ENCODE peak calls at places on chromosome 19, in six cellular contexts. W is left ventricle myocardium inferior, X is dorsolateral prefrontal cortex, D is mesenchymal stem cell, P is psoas muscle, E is lower leg skin. L is an unnamed sample.

GRCh38 chr19:39157275-39157996 is 31.9 kb downstream of the PAK4 start:
- DNase-seq in W (no peak), X (no peak), D (peak), P (no peak), E (no peak), L (no peak)

GRCh38 chr19:33750587-33751385 is 45.9 kb upstream of the KCTD15 start:
- DNase-seq in W (no peak), X (no peak), D (no peak), P (no peak), E (no peak), L (no peak)

GRCh38 chr19:8244442-8244841 is 35.3 kb downstream of the CERS4 start:
- DNase-seq in W (no peak), X (no peak), D (no peak), P (no peak), E (no peak), L (no peak)

GRCh38 chr19:41597600-41598041 is 21.7 kb downstream of the CEACAM21 start:
- DNase-seq in W (peak), X (peak), D (peak), P (no peak), E (peak), L (peak)

GRCh38 chr19:43639507-43640423 is at the start of gene CADM4:
- DNase-seq in W (peak), X (no peak), D (no peak), P (peak), E (no peak), L (peak)

GRCh38 chr19:12774588-12775555 is at the start of gene HOOK2:
- DNase-seq in W (no peak), X (no peak), D (no peak), P (no peak), E (peak), L (no peak)

GRCh38 chr19:4068058-4068966 is 1.6 kb upstream of the ZBTB7A start:
- DNase-seq in W (no peak), X (no peak), D (no peak), P (peak), E (no peak), L (no peak)

GRCh38 chr19:33405491-33406461 is 32.3 kb downstream of the CEBPG start:
- DNase-seq in W (peak), X (no peak), D (no peak), P (peak), E (no peak), L (no peak)

GRCh38 chr19:40804783-40805242 is 5.8 kb downstream of the EGLN2 start:
- DNase-seq in W (no peak), X (no peak), D (no peak), P (no peak), E (no peak), L (no peak)

GRCh38 chr19:18294467-18294864 is 13.0 kb upstream of the JUND start:
- DNase-seq in W (no peak), X (peak), D (no peak), P (peak), E (peak), L (peak)

GRCh38 chr19:41999071-41999877 is 5.2 kb upstream of the ATP1A3 start:
- DNase-seq in W (no peak), X (no peak), D (no peak), P (no peak), E (no peak), L (no peak)

GRCh38 chr19:5877427-5877826 is 7.1 kb upstream of the FUT5 start:
- DNase-seq in W (no peak), X (no peak), D (no peak), P (no peak), E (no peak), L (no peak)

GRCh38 chr19:44345969-44346368 is 10.5 kb downstream of the ZNF112 start:
- DNase-seq in W (no peak), X (peak), D (no peak), P (no peak), E (no peak), L (no peak)

GRCh38 chr19:19345970-19346369 is 25.3 kb downstream of the MAU2 start:
- DNase-seq in W (no peak), X (no peak), D (no peak), P (no peak), E (no peak), L (no peak)

GRCh38 chr19:54464044-54464623 is 556 bp upstream of the LENG9 start:
- DNase-seq in W (peak), X (peak), D (peak), P (peak), E (peak), L (peak)

GRCh38 chr19:19305066-19305465 is 15.2 kb downstream of the SUGP1 start:
- DNase-seq in W (no peak), X (no peak), D (no peak), P (no peak), E (no peak), L (no peak)

GRCh38 chr19:22545751-22546150 is 88.4 kb upstream of the ZNF492 start:
- DNase-seq in W (peak), X (peak), D (no peak), P (no peak), E (no peak), L (no peak)

GRCh38 chr19:46764817-46765291 is 18.6 kb upstream of the STRN4 start:
- DNase-seq in W (no peak), X (no peak), D (no peak), P (no peak), E (no peak), L (no peak)

GRCh38 chr19:33408538-33408937 is 35.0 kb downstream of the CEBPG start:
- DNase-seq in W (no peak), X (no peak), D (no peak), P (peak), E (no peak), L (no peak)

GRCh38 chr19:3818918-3819317 is 32.7 kb upstream of the MATK start:
- DNase-seq in W (no peak), X (no peak), D (no peak), P (no peak), E (no peak), L (no peak)

GRCh38 chr19:6489278-6490061 is 7.9 kb upstream of the DENND1C start:
- DNase-seq in W (no peak), X (no peak), D (no peak), P (no peak), E (no peak), L (no peak)

GRCh38 chr19:33684550-33685303 is 63.0 kb downstream of the CHST8 start:
- DNase-seq in W (no peak), X (no peak), D (no peak), P (no peak), E (no peak), L (no peak)

GRCh38 chr19:38663957-38664502 is 16.6 kb downstream of the ACTN4 start:
- DNase-seq in W (peak), X (peak), D (no peak), P (peak), E (no peak), L (no peak)

GRCh38 chr19:8335343-8336071 is 7.6 kb downstream of the KANK3 start:
- DNase-seq in W (no peak), X (no peak), D (no peak), P (peak), E (no peak), L (no peak)

GRCh38 chr19:32624410-32624809 is 43.4 kb downstream of the PDCD5 start:
- DNase-seq in W (no peak), X (no peak), D (no peak), P (no peak), E (no peak), L (no peak)

GRCh38 chr19:39212377-39212742 is 8.3 kb upstream of the SYCN start:
- DNase-seq in W (peak), X (no peak), D (peak), P (no peak), E (no peak), L (peak)

GRCh38 chr19:52188822-52189744 is 769 bp upstream of the PPP2R1A start:
- DNase-seq in W (peak), X (peak), D (no peak), P (peak), E (peak), L (peak)

DNA sequence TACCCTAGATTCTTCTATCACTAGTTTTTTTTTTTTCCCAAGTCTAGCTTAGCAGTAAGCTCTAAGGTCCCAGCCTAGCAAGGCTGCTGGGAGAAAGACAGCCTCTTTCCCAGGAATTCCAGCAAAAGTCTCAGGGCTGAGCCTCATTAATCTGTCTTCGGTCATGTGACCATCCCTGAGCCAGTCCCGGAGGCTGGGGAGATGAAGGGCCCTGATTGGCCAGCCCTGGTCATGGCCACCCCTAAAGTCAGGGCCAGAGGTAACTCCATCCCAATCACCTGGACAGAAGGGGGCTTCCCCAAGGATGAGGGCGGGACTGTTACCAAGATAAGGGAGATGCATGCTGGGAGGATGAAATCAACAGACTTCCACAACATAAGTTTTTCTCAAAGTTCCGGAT is 43.3 kb downstream of the CCNE1 start:
- DNase-seq in W (no peak), X (no peak), D (no peak), P (peak), E (no peak), L (no peak)
- H3K4me3 ChIP-seq in W (no peak), X (no peak), D (no peak), P (no peak), E (no peak), L (no peak)

GRCh38 chr19:29963576-29963975 is 21.5 kb downstream of the URI1 start:
- DNase-seq in W (no peak), X (no peak), D (no peak), P (no peak), E (no peak), L (no peak)

GRCh38 chr19:29964171-29964570 is 22.1 kb downstream of the URI1 start:
- DNase-seq in W (no peak), X (no peak), D (peak), P (no peak), E (no peak), L (no peak)

GRCh38 chr19:29967623-29968022 is 25.6 kb downstream of the URI1 start:
- DNase-seq in W (no peak), X (no peak), D (peak), P (no peak), E (no peak), L (no peak)

GRCh38 chr19:29965529-29965928 is 23.5 kb downstream of the URI1 start:
- DNase-seq in W (no peak), X (no peak), D (peak), P (no peak), E (no peak), L (no peak)

GRCh38 chr19:29966594-29967249 is 24.7 kb downstream of the URI1 start:
- DNase-seq in W (no peak), X (no peak), D (peak), P (no peak), E (no peak), L (no peak)
- H3K4me3 ChIP-seq in W (no peak), X (no peak), D (no peak), P (no peak), E (no peak), L (no peak)

DNA sequence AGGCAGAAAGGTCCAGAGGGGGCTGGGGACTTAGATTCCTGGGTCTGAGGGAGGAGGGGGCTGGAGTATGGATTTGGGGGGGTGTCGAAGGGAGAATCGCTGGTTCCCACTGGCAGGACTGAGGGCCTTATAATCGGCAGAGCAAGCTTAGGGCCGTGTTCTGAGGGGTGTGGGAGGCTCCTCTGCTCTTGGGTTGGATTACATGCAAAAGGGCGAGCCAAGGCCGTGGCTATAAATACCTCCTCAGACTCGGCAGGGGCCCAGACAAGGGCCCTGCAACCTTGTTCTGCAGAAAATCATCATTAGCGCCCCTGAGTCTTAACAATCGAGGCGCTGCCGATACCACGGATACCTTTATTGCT is 707 bp upstream of the MAMSTR start:
- DNase-seq in W (peak), X (no peak), D (no peak), P (peak), E (no peak), L (no peak)
- H3K4me3 ChIP-seq in W (peak), X (peak), D (no peak), P (peak), E (no peak), L (peak)

GRCh38 chr19:14435320-14436050 is 2.4 kb downstream of the PKN1 start:
- DNase-seq in W (no peak), X (no peak), D (no peak), P (no peak), E (no peak), L (no peak)
- H3K4me3 ChIP-seq in W (peak), X (no peak), D (no peak), P (peak), E (no peak), L (no peak)